ENCODE peak calls at places on chromosomes 13 and 19, in nine cellular contexts. V, W, Q, H, N, T, G, E and R are unnamed samples.
A peak's percentile ranks its signal among the peaks of the same experiment; 100 is the strongest.

GRCh38 chr19:18167975-18168645 is 5.5 kb upstream of the IFI30 start:
- DNase-seq in V (peak; percentile 45), W (peak; percentile 42), Q (no peak), H (peak; percentile 24), N (no peak), T (no peak), G (no peak), E (no peak), R (peak; percentile 59)

GRCh38 chr19:801030-801860 is 4.0 kb downstream of the PTBP1 start:
- DNase-seq in V (peak; percentile 84), W (peak; percentile 84), Q (peak; percentile 71), H (peak; percentile 44), N (no peak), T (no peak), G (no peak), E (no peak), R (peak; percentile 84)

GRCh38 chr13:114286808-114287207 is 5.4 kb downstream of the UPF3A start:
- DNase-seq in V (no peak), W (no peak), Q (no peak), H (no peak), N (no peak), T (no peak), G (no peak), E (no peak), R (no peak)

GRCh38 chr13:49625392-49626137 is 2.7 kb upstream of the ARL11 start:
- DNase-seq in V (peak; percentile 97), W (peak; percentile 75), Q (peak; percentile 51), H (no peak), N (no peak), T (no peak), G (peak; percentile 80), E (no peak), R (peak; percentile 87)

GRCh38 chr19:39409207-39409885 is 2.7 kb downstream of the ZFP36 start:
- DNase-seq in V (peak; percentile 86), W (peak; percentile 98), Q (peak; percentile 91), H (peak; percentile 55), N (peak; percentile 90), T (peak; percentile 89), G (peak; percentile 61), E (peak; percentile 91), R (peak; percentile 97)

GRCh38 chr19:14031719-14032480 is at the start of gene IL27RA:
- DNase-seq in V (peak; percentile 37), W (peak; percentile 68), Q (no peak), H (peak; percentile 40), N (no peak), T (peak; percentile 42), G (peak; percentile 46), E (peak; percentile 31), R (peak; percentile 64)

GRCh38 chr13:77832339-77833100 is 86.1 kb downstream of the EDNRB start:
- DNase-seq in V (no peak), W (no peak), Q (no peak), H (no peak), N (no peak), T (no peak), G (no peak), E (no peak), R (no peak)

GRCh38 chr19:41746593-41747227 is 8.6 kb upstream of the CEACAM6 start:
- DNase-seq in V (peak; percentile 40), W (peak; percentile 78), Q (no peak), H (peak; percentile 36), N (peak; percentile 47), T (no peak), G (peak; percentile 29), E (no peak), R (peak; percentile 73)

GRCh38 chr13:40503026-40503425 is 163.4 kb downstream of the FOXO1 start:
- DNase-seq in V (no peak), W (no peak), Q (no peak), H (no peak), N (no peak), T (no peak), G (no peak), E (no peak), R (no peak)

GRCh38 chr19:29867984-29868383 is 56.2 kb downstream of the CCNE1 start:
- DNase-seq in V (no peak), W (no peak), Q (no peak), H (no peak), N (no peak), T (no peak), G (no peak), E (no peak), R (no peak)

GRCh38 chr13:95480131-95480545 is 72.4 kb upstream of the CLDN10 start:
- DNase-seq in V (peak; percentile 42), W (no peak), Q (no peak), H (peak; percentile 65), N (no peak), T (peak; percentile 17), G (no peak), E (no peak), R (no peak)

GRCh38 chr13:80361883-80362327 is 21.0 kb upstream of the SPRY2 start:
- DNase-seq in V (no peak), W (no peak), Q (no peak), H (peak; percentile 22), N (no peak), T (no peak), G (peak; percentile 87), E (no peak), R (no peak)

GRCh38 chr13:52738719-52739467 is 727 bp downstream of the CNMD start:
- DNase-seq in V (no peak), W (peak; percentile 18), Q (no peak), H (peak; percentile 15), N (no peak), T (no peak), G (no peak), E (no peak), R (no peak)

GRCh38 chr19:32876919-32877285 is 7.3 kb upstream of the SLC7A9 start:
- DNase-seq in V (no peak), W (no peak), Q (no peak), H (no peak), N (no peak), T (no peak), G (no peak), E (no peak), R (no peak)

GRCh38 chr19:33300016-33300981 is 2.0 kb downstream of the CEBPA start:
- DNase-seq in V (no peak), W (no peak), Q (peak; percentile 43), H (no peak), N (no peak), T (no peak), G (peak; percentile 55), E (no peak), R (peak; percentile 32)

GRCh38 chr13:45933203-45934014 is 81.9 kb upstream of the SIAH3 start:
- DNase-seq in V (no peak), W (no peak), Q (no peak), H (no peak), N (no peak), T (no peak), G (no peak), E (no peak), R (no peak)

GRCh38 chr19:50957587-50957986 is 4.7 kb upstream of the KLK5 start:
- DNase-seq in V (no peak), W (no peak), Q (no peak), H (no peak), N (no peak), T (no peak), G (no peak), E (no peak), R (no peak)

GRCh38 chr19:50963381-50963780 is 6.0 kb downstream of the KLK6 start:
- DNase-seq in V (no peak), W (no peak), Q (no peak), H (no peak), N (no peak), T (no peak), G (no peak), E (no peak), R (no peak)

GRCh38 chr19:50964266-50964665 is 5.1 kb downstream of the KLK6 start:
- DNase-seq in V (no peak), W (no peak), Q (no peak), H (no peak), N (no peak), T (no peak), G (no peak), E (no peak), R (no peak)

GRCh38 chr19:50959731-50960500 is 7.1 kb upstream of the KLK5 start:
- DNase-seq in V (no peak), W (no peak), Q (no peak), H (no peak), N (no peak), T (no peak), G (no peak), E (no peak), R (no peak)

DNA sequence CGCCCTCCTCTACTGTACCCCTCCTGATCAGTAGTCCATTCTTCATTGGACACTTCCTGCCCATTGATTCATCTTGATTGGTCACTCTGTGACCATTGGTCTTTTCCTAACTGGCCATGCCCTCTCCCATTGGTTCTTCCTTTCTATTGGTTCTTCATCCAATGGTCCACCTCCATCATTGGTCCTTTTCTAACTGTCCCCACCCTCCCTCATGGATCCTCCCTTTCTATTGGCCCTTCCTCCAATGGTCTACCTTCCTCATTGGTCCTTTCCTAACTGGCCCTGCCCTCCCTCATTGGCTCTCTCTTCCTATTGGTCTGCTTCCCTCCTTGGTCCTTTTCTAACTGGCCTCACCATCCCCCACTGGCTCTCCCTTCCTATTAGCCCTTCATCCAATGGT is 7.1 kb downstream of the KLK6 start:
- DNase-seq in V (no peak), W (no peak), Q (no peak), H (no peak), N (no peak), T (no peak), G (no peak), E (no peak), R (no peak)
- TF ChIP-seq POLR2A in V (no peak), W (no peak), Q (no peak), H (no peak), N (no peak), T (no peak), G (no peak), E (no peak), R (no peak)

GRCh38 chr19:4115050-4115817 is 8.7 kb downstream of the MAP2K2 start:
- DNase-seq in V (peak; percentile 84), W (no peak), Q (no peak), H (no peak), N (no peak), T (no peak), G (no peak), E (no peak), R (peak; percentile 43)
- H3K27ac ChIP-seq in V (no peak overlapping the region), W (no peak overlapping the region), Q (no peak overlapping the region), H (no peak overlapping the region), N (no peak overlapping the region), T (no peak overlapping the region), G (no peak overlapping the region), E (peak overlapping the region; percentile 55), R (no peak overlapping the region)

GRCh38 chr19:54247106-54247930 is 4.7 kb upstream of the LILRA6 start:
- DNase-seq in V (no peak), W (no peak), Q (no peak), H (no peak), N (no peak), T (no peak), G (no peak), E (no peak), R (no peak)
- H3K27me3 ChIP-seq in V (no peaks in the 10 kb centered on the region), W (peaks cover 8% of the 10 kb centered on the region), Q (no peaks in the 10 kb centered on the region), H (no peaks in the 10 kb centered on the region), N (peaks cover 7% of the 10 kb centered on the region), T (peaks cover 4% of the 10 kb centered on the region), G (peaks cover 4% of the 10 kb centered on the region), E (no peaks in the 10 kb centered on the region), R (peaks cover 7% of the 10 kb centered on the region)

DNA sequence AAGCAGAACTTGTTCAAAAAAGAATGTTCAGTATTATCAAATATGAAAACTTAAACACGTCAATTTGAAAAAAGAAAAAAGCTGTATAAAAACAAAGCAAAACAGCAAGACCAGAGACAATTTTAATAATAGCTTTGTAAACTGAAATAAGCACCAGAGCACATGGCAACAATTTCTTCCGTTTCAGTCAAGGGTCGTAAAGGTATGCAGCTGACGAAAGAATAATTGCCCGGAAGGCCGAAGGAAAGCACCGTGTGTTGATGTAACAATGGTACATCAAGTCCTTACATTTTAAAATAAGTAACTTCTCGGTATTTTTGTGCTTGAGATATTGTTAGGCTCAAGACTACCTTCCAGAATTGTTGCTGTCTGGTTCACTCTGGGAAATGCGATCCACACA is 1.7 kb downstream of the PROSER1 start:
- DNase-seq in V (no peak), W (no peak), Q (no peak), H (no peak), N (no peak), T (no peak), G (peak; percentile 25), E (no peak), R (no peak)
- TF ChIP-seq POLR2A in V (no peak), W (no peak), Q (no peak), H (no peak), N (no peak), T (no peak), G (no peak), E (no peak), R (no peak)